ENCODE peak calls at places on chromosomes 7 and 10, in five cellular contexts. T is stimulated activated CD4-positive, alpha-beta T cell treated with anti-CD3 and anti-CD28 coated beads, Interleukin-2, amount 100 ng/mL, for 24 hours; R is NCI-H1092 treated with DMSO at 0.1 percent for 48 hours; U is AG04450; H is PC-3. O is an unnamed sample.

GRCh38 chr10:10209152-10209551 is 808.5 kb upstream of the CELF2 start:
- DNase-seq in T (no peak), R (no peak), U (peak; percentile 43), H (no peak), O (no peak)

GRCh38 chr7:47153076-47153475 is 428.8 kb downstream of the TNS3 start:
- DNase-seq in T (no peak), R (peak; percentile 77), U (peak; percentile 89), H (peak; percentile 70), O (no peak)

GRCh38 chr7:130322615-130323014 is 22.0 kb upstream of the CPA5 start:
- DNase-seq in T (no peak), R (no peak), U (no peak), H (peak; percentile 67), O (no peak)

GRCh38 chr10:12193193-12193592 is 2.5 kb downstream of the NUDT5 start:
- DNase-seq in T (no peak), R (no peak), U (no peak), H (peak; percentile 2), O (no peak)

GRCh38 chr7:76278540-76278939 is 23.9 kb upstream of the HSPB1 start:
- DNase-seq in T (no peak), R (no peak), U (no peak), H (no peak), O (no peak)

GRCh38 chr7:142793156-142793555 is 22.4 kb downstream of the PRSS2 start:
- DNase-seq in T (no peak), R (no peak), U (no peak), H (peak; percentile 78), O (no peak)

GRCh38 chr10:60646966-60647796 is 131.1 kb upstream of the CDK1 start:
- DNase-seq in T (peak; percentile 19), R (peak; percentile 52), U (peak; percentile 38), H (peak; percentile 98), O (no peak)

GRCh38 chr7:3520206-3520605 is 219.2 kb downstream of the SDK1 start:
- DNase-seq in T (no peak), R (peak; percentile 87), U (no peak), H (no peak), O (no peak)

GRCh38 chr7:151792011-151792410 is 84.9 kb downstream of the PRKAG2 start:
- DNase-seq in T (no peak), R (no peak), U (no peak), H (no peak), O (no peak)

GRCh38 chr10:102402512-102402896 is 7.0 kb downstream of the NFKB2 start:
- DNase-seq in T (no peak), R (no peak), U (no peak), H (no peak), O (no peak)

O was measured in type B pancreatic cell.